ENCODE peak calls at places on chromosomes 1 and 21, in five cellular contexts. One of them, this sample, is unnamed. For H3K4me1, the result is how much of the 10 kb centered on the place peaks cover.

GRCh38 chr1:242447682-242448081 is 76.8 kb downstream of the PLD5 start:
- DNase-seq in HepG2: no peak
- DNase-seq in A549: no peak
- DNase-seq in body of pancreas: no peak
- DNase-seq in transverse colon: no peak
- DNase-seq in this sample: no peak

GRCh38 chr1:65955071-65955470 is 162.4 kb downstream of the PDE4B start:
- DNase-seq in HepG2: no peak
- DNase-seq in A549: no peak
- DNase-seq in body of pancreas: no peak
- DNase-seq in transverse colon: no peak
- DNase-seq in this sample: no peak

GRCh38 chr1:23394176-23394575 is 24.5 kb upstream of the ZNF436 start:
- DNase-seq in HepG2: no peak
- DNase-seq in A549: no peak
- DNase-seq in body of pancreas: no peak
- DNase-seq in transverse colon: no peak
- DNase-seq in this sample: no peak

GRCh38 chr1:160161965-160162705 is 10.7 kb downstream of the ATP1A4 start:
- DNase-seq in HepG2: peak
- DNase-seq in A549: peak
- DNase-seq in body of pancreas: no peak
- DNase-seq in transverse colon: no peak
- DNase-seq in this sample: no peak

GRCh38 chr1:205375816-205376545 is 19.3 kb upstream of the KLHDC8A start:
- DNase-seq in HepG2: peak
- DNase-seq in A549: peak
- DNase-seq in body of pancreas: peak
- DNase-seq in transverse colon: peak
- DNase-seq in this sample: no peak

GRCh38 chr1:76075877-76076276 is 1.3 kb downstream of the ST6GALNAC3 start:
- DNase-seq in HepG2: no peak
- DNase-seq in A549: no peak
- DNase-seq in body of pancreas: no peak
- DNase-seq in transverse colon: no peak
- DNase-seq in this sample: no peak

GRCh38 chr1:155909894-155910293 is 1.3 kb downstream of the RIT1 start:
- DNase-seq in HepG2: no peak
- DNase-seq in A549: peak
- DNase-seq in body of pancreas: peak
- DNase-seq in transverse colon: no peak
- DNase-seq in this sample: no peak

GRCh38 chr1:25528881-25529517 is 14.4 kb upstream of the LDLRAP1 start:
- DNase-seq in HepG2: no peak
- DNase-seq in A549: no peak
- DNase-seq in body of pancreas: no peak
- DNase-seq in transverse colon: no peak
- DNase-seq in this sample: no peak

GRCh38 chr21:28136687-28137086 is 856.0 kb downstream of the LTN1 start:
- DNase-seq in HepG2: no peak
- DNase-seq in A549: no peak
- DNase-seq in body of pancreas: no peak
- DNase-seq in transverse colon: no peak
- DNase-seq in this sample: no peak

GRCh38 chr1:236280438-236281285 is 1.1 kb downstream of the ERO1B start:
- DNase-seq in HepG2: no peak
- DNase-seq in A549: no peak
- DNase-seq in body of pancreas: no peak
- DNase-seq in transverse colon: peak
- DNase-seq in this sample: no peak

GRCh38 chr1:150272379-150272840 is at the start of gene C1orf54:
- DNase-seq in HepG2: no peak
- DNase-seq in A549: no peak
- DNase-seq in body of pancreas: peak
- DNase-seq in transverse colon: peak
- DNase-seq in this sample: peak

GRCh38 chr1:39915499-39916129 is 13.9 kb upstream of the MYCL start:
- DNase-seq in HepG2: peak
- DNase-seq in A549: no peak
- DNase-seq in body of pancreas: no peak
- DNase-seq in transverse colon: no peak
- DNase-seq in this sample: no peak

GRCh38 chr21:36465481-36465880 is 14.4 kb downstream of the CLDN14 start:
- DNase-seq in HepG2: no peak
- DNase-seq in A549: no peak
- DNase-seq in body of pancreas: no peak
- DNase-seq in transverse colon: no peak
- DNase-seq in this sample: no peak

GRCh38 chr1:47533176-47534039 is 95.6 kb downstream of the FOXD2 start:
- DNase-seq in HepG2: no peak
- DNase-seq in A549: no peak
- DNase-seq in body of pancreas: peak
- DNase-seq in transverse colon: peak
- DNase-seq in this sample: peak

GRCh38 chr1:79604490-79605198 is 598.1 kb upstream of the ADGRL4 start:
- DNase-seq in HepG2: no peak
- DNase-seq in A549: no peak
- DNase-seq in body of pancreas: no peak
- DNase-seq in transverse colon: no peak
- DNase-seq in this sample: no peak

GRCh38 chr1:155063550-155064108 is at the start of gene EFNA4:
- DNase-seq in HepG2: peak
- DNase-seq in A549: peak
- DNase-seq in body of pancreas: peak
- DNase-seq in transverse colon: peak
- DNase-seq in this sample: peak

GRCh38 chr1:71861022-71861421 is 421.3 kb downstream of the NEGR1 start:
- DNase-seq in HepG2: no peak
- DNase-seq in A549: no peak
- DNase-seq in body of pancreas: no peak
- DNase-seq in transverse colon: no peak
- DNase-seq in this sample: no peak

GRCh38 chr1:51517361-51518032 is 1.6 kb downstream of the EPS15 start:
- DNase-seq in HepG2: no peak
- DNase-seq in A549: no peak
- DNase-seq in body of pancreas: peak
- DNase-seq in transverse colon: no peak
- DNase-seq in this sample: peak

GRCh38 chr1:235329139-235329808 is 904 bp downstream of the GGPS1 start:
- DNase-seq in HepG2: no peak
- DNase-seq in A549: peak
- DNase-seq in body of pancreas: peak
- DNase-seq in transverse colon: peak
- DNase-seq in this sample: peak

GRCh38 chr21:15826147-15826780 is 96.5 kb downstream of the USP25 start:
- DNase-seq in HepG2: peak
- DNase-seq in A549: peak
- DNase-seq in body of pancreas: peak
- DNase-seq in transverse colon: peak
- DNase-seq in this sample: no peak

GRCh38 chr1:29502225-29502755 is 266.0 kb downstream of the PTPRU start:
- DNase-seq in HepG2: no peak
- DNase-seq in A549: no peak
- DNase-seq in body of pancreas: no peak
- DNase-seq in transverse colon: no peak
- DNase-seq in this sample: no peak

GRCh38 chr1:170660281-170660713 is 3.6 kb upstream of the PRRX1 start:
- DNase-seq in HepG2: no peak
- DNase-seq in A549: no peak
- DNase-seq in body of pancreas: no peak
- DNase-seq in transverse colon: no peak
- DNase-seq in this sample: no peak

GRCh38 chr1:118739421-118739930 is 248.7 kb downstream of the TBX15 start:
- DNase-seq in HepG2: no peak
- DNase-seq in A549: no peak
- DNase-seq in body of pancreas: no peak
- DNase-seq in transverse colon: no peak
- DNase-seq in this sample: no peak

GRCh38 chr21:39029086-39029772 is 154.0 kb downstream of the PSMG1 start:
- DNase-seq in HepG2: no peak
- DNase-seq in A549: no peak
- DNase-seq in body of pancreas: no peak
- DNase-seq in transverse colon: no peak
- DNase-seq in this sample: no peak

GRCh38 chr1:156726549-156727226 is 1.6 kb upstream of the METTL25B start:
- DNase-seq in HepG2: peak
- DNase-seq in A549: peak
- DNase-seq in body of pancreas: peak
- DNase-seq in transverse colon: peak
- DNase-seq in this sample: no peak

GRCh38 chr1:39268112-39268581 is 63.7 kb downstream of the MACF1 start:
- DNase-seq in HepG2: no peak
- DNase-seq in A549: no peak
- DNase-seq in body of pancreas: peak
- DNase-seq in transverse colon: peak
- DNase-seq in this sample: no peak

GRCh38 chr21:33949516-33950424 is 34.2 kb upstream of the ATP5PO start:
- DNase-seq in HepG2: no peak
- DNase-seq in A549: no peak
- DNase-seq in body of pancreas: no peak
- DNase-seq in transverse colon: no peak
- DNase-seq in this sample: no peak

DNA sequence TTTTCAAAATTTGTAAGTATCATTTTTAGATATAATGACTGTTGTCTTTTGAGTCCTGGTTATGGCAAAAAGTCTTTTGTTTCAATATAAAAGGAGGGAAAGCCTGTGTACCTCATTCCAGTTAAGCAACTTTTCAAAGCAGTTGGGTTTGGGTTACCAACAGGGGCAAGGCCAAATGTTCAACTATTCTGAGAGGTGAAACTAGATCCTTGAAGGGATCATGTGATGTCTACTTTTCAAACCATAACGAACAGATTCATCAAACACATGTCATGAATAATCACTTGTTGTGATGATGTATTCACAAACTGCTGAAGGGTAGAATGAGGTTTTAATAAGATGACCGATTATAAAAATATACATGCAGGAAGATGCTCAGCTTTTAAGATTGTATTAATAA is 171.3 kb downstream of the HHAT start:
- DNase-seq in HepG2: no peak
- DNase-seq in A549: no peak
- DNase-seq in body of pancreas: no peak
- DNase-seq in transverse colon: no peak
- DNase-seq in this sample: no peak
- TF ChIP-seq POLR2A in HepG2: no peak
- TF ChIP-seq POLR2A in A549: no peak
- TF ChIP-seq POLR2A in body of pancreas: no peak
- TF ChIP-seq POLR2A in transverse colon: no peak
- TF ChIP-seq POLR2A in this sample: no peak

GRCh38 chr1:84506729-84507453 is 510 bp upstream of the GNG5 start:
- DNase-seq in HepG2: no peak
- DNase-seq in A549: no peak
- DNase-seq in body of pancreas: no peak
- DNase-seq in transverse colon: no peak
- DNase-seq in this sample: no peak

GRCh38 chr1:84502892-84503291 is 3.3 kb upstream of the SPATA1 start:
- DNase-seq in HepG2: no peak
- DNase-seq in A549: no peak
- DNase-seq in body of pancreas: no peak
- DNase-seq in transverse colon: no peak
- DNase-seq in this sample: no peak

GRCh38 chr1:84505167-84506001 is 802 bp upstream of the SPATA1 start:
- DNase-seq in HepG2: peak
- DNase-seq in A549: no peak
- DNase-seq in body of pancreas: peak
- DNase-seq in transverse colon: peak
- DNase-seq in this sample: no peak

GRCh38 chr1:84506002-84506728 is at the start of the genes GNG5 and SPATA1:
- DNase-seq in HepG2: peak
- DNase-seq in A549: peak
- DNase-seq in body of pancreas: peak
- DNase-seq in transverse colon: peak
- DNase-seq in this sample: peak

DNA sequence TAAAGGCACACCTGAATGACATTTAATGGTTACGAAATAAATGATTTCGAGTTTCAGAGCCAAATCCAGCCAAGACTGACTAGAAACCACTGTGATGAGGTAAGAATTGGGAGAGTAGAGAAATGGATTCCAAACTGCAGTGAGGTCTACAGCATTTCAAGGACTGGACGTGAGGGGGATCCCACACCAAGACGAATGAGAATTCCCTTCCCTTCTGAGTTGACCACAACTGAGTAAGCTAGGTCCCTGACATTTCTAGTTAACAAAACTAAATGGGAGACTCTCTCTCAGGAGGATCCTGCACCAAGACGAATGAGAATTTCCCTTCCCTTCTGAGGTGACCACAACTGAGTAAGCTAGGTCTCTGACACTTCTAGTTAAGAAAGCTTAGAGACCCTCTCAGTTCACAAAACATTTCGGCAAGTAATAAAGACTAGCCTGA is 1.6 kb upstream of the SPATA1 start:
- DNase-seq in HepG2: no peak
- DNase-seq in A549: peak
- DNase-seq in body of pancreas: no peak
- DNase-seq in transverse colon: no peak
- DNase-seq in this sample: no peak
- H3K4me1 ChIP-seq in HepG2: half or more
- H3K4me1 ChIP-seq in A549: under half
- H3K4me1 ChIP-seq in body of pancreas: under half
- H3K4me1 ChIP-seq in transverse colon: under half
- H3K4me1 ChIP-seq in this sample: under half

GRCh38 chr1:31577515-31578191 is 1.3 kb downstream of the TINAGL1 start:
- DNase-seq in HepG2: peak
- DNase-seq in A549: peak
- DNase-seq in body of pancreas: no peak
- DNase-seq in transverse colon: no peak
- DNase-seq in this sample: no peak
- H3K4me3 ChIP-seq in HepG2: peak
- H3K4me3 ChIP-seq in A549: no peak
- H3K4me3 ChIP-seq in body of pancreas: peak
- H3K4me3 ChIP-seq in transverse colon: peak
- H3K4me3 ChIP-seq in this sample: peak

DNA sequence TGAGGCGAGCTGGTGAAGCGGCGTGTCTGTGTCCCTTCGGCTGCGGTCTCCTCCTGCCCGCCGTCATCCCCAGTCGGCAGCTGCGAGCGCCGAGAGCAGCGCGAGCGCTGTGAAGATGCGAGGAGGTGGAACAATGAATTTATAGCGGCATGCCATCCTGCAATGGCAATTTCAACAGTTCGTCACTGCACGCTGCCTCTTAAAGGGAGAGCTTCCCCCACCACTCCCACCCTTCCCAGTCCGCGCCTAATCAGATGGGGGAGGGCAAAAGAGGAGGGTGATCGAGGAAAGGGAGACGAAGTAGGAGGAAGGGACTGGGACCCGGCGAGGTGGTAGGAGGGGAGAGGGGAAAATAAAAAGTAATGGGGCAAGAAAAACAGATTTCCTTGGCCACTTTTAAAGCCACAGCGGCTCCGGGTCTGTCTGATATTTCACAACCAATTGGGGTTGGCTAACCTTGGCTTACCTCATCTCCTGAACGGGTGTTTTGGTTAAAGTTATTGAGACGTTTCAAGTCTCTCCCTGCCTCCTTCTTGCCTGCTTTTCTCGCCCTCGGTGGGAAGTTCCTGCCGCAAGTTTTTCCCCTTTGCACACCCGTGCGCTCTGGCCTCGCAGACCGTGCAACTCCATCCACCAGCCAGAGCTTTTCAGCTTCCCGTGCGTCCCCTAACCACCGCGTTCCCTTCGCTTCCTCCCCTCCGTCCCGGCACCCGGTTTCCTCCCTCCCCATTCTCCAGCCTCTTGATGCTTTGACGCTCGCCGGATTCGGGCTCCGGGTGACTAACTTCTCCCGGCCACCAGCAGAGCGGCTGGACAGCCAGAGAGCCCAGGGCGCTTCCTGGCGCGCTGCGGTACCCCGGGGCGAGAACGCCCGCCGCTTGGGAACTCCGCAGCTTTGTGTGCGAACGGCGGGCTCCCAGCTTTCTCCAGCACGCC is at the start of gene ADAMTS5:
- DNase-seq in HepG2: no peak
- DNase-seq in A549: no peak
- DNase-seq in body of pancreas: peak
- DNase-seq in transverse colon: peak
- DNase-seq in this sample: no peak
- TF ChIP-seq POLR2A in HepG2: no peak
- TF ChIP-seq POLR2A in A549: no peak
- TF ChIP-seq POLR2A in body of pancreas: no peak
- TF ChIP-seq POLR2A in transverse colon: peak
- TF ChIP-seq POLR2A in this sample: peak

This sample was measured in tibial nerve.